ENCODE peak calls at places on chromosomes 6 and 20, in four cellular contexts. I is mammary epithelial cell, N is fibroblast of lung, U is right cardiac atrium. A is an unnamed sample.
A peak's percentile ranks its signal among the peaks of the same experiment; 100 is the strongest.

GRCh38 chr6:24990944-24991747 is 55.4 kb upstream of the RIPOR2 start:
- DNase-seq in I (no peak), U (no peak), N (no peak), A (no peak)

GRCh38 chr20:53028337-53029007 is 56.3 kb downstream of the TSHZ2 start:
- DNase-seq in I (peak; percentile 39), N (peak; percentile 68), U (no peak), A (no peak)

GRCh38 chr6:26534681-26535465 is 3.3 kb upstream of the HMGN4 start:
- DNase-seq in I (no peak), N (no peak), U (no peak), A (no peak)

GRCh38 chr6:34656378-34657036 is 40.1 kb downstream of the ILRUN start:
- DNase-seq in N (peak; percentile 74), I (peak; percentile 30), U (no peak), A (no peak)

GRCh38 chr6:73728548-73729205 is 32.7 kb downstream of the CD109 start:
- DNase-seq in I (no peak), U (no peak), N (no peak), A (no peak)

GRCh38 chr6:62942000-62942399 is 269.3 kb upstream of the FKBP1C start:
- DNase-seq in N (no peak), I (no peak), U (no peak), A (no peak)

GRCh38 chr6:45557454-45557853 is 179.7 kb upstream of the SUPT3H start:
- DNase-seq in U (no peak), I (no peak), N (no peak), A (no peak)

GRCh38 chr6:161242779-161243693 is 30.8 kb downstream of the AGPAT4 start:
- DNase-seq in I (no peak), N (peak; percentile 89), U (peak; percentile 59), A (peak; percentile 84)

GRCh38 chr6:139905404-139906052 is 531.1 kb upstream of the CITED2 start:
- DNase-seq in U (no peak), I (no peak), N (no peak), A (no peak)

GRCh38 chr6:26392932-26393636 is 9.0 kb upstream of the BTN3A1 start:
- DNase-seq in U (no peak), I (no peak), N (no peak), A (peak; percentile 74)

GRCh38 chr6:147700436-147701209 is 192.1 kb downstream of the SAMD5 start:
- DNase-seq in I (no peak), U (no peak), N (peak; percentile 14), A (no peak)

GRCh38 chr20:47265984-47266383 is 90.5 kb downstream of the ZMYND8 start:
- DNase-seq in I (no peak), N (no peak), U (no peak), A (no peak)

GRCh38 chr6:19444481-19444880 is 392.7 kb upstream of the ID4 start:
- DNase-seq in N (peak; percentile 68), U (no peak), I (peak; percentile 7), A (no peak)

GRCh38 chr6:116229287-116229913 is 24.5 kb downstream of the TSPYL4 start:
- DNase-seq in I (no peak), N (peak; percentile 96), U (peak; percentile 93), A (no peak)

GRCh38 chr6:108760158-108761050 is 87.8 kb upstream of the ARMC2 start:
- DNase-seq in N (peak; percentile 50), U (no peak), I (no peak), A (no peak)

GRCh38 chr20:10672579-10673127 is 1.1 kb downstream of the JAG1 start:
- DNase-seq in N (peak; percentile 71), U (peak; percentile 82), I (peak; percentile 53), A (peak; percentile 84)

GRCh38 chr6:5063617-5064016 is 21.5 kb upstream of the PPP1R3G start:
- DNase-seq in I (no peak), U (no peak), N (no peak), A (no peak)

GRCh38 chr6:108714012-108714773 is 134.0 kb upstream of the ARMC2 start:
- DNase-seq in N (peak; percentile 56), U (no peak), I (no peak), A (no peak)

GRCh38 chr6:160400426-160400825 is 52.2 kb downstream of the SLC22A3 start:
- DNase-seq in I (peak; percentile 16), N (peak; percentile 60), U (no peak), A (no peak)

GRCh38 chr6:4670295-4670694 is 105.9 kb upstream of the CDYL start:
- DNase-seq in N (no peak), U (no peak), I (no peak), A (no peak)

GRCh38 chr6:147852772-147853171 is 344.3 kb downstream of the SAMD5 start:
- DNase-seq in U (no peak), I (no peak), N (peak; percentile 9), A (no peak)

GRCh38 chr6:32845381-32845884 is 1.6 kb upstream of the PSMB8 start:
- DNase-seq in N (no peak), I (no peak), U (peak; percentile 54), A (no peak)

GRCh38 chr20:60402209-60403058 is 444.2 kb downstream of the CDH26 start:
- DNase-seq in I (no peak), N (no peak), U (no peak), A (no peak)

GRCh38 chr6:16318953-16319720 is 80.8 kb downstream of the GMPR start:
- DNase-seq in U (no peak), N (no peak), I (no peak), A (no peak)

GRCh38 chr20:3801846-3802245 is 5.7 kb downstream of the CDC25B start:
- DNase-seq in U (peak; percentile 47), N (no peak), I (no peak), A (no peak)

GRCh38 chr20:24813936-24814335 is 135.1 kb upstream of the CST7 start:
- DNase-seq in N (no peak), I (no peak), U (no peak), A (no peak)

GRCh38 chr6:32047084-32047478 is 8.9 kb downstream of the CYP21A2 start:
- DNase-seq in U (no peak), N (peak; percentile 47), I (no peak), A (no peak)

GRCh38 chr6:47897233-47897632 is 115.4 kb downstream of the OPN5 start:
- DNase-seq in N (peak; percentile 51), I (peak; percentile 11), U (no peak), A (no peak)

GRCh38 chr6:11798096-11798495 is 19.5 kb upstream of the ADTRP start:
- DNase-seq in N (no peak), U (no peak), I (no peak), A (no peak)

GRCh38 chr6:109456710-109457595 is 1.4 kb upstream of the MICAL1 start:
- DNase-seq in I (no peak), N (peak; percentile 59), U (peak; percentile 84), A (no peak)

GRCh38 chr6:107532707-107533106 is 42.8 kb downstream of the SOBP start:
- DNase-seq in U (peak; percentile 71), I (no peak), N (no peak), A (no peak)

GRCh38 chr6:13413906-13414555 is 73.4 kb downstream of the GFOD1 start:
- DNase-seq in U (peak; percentile 71), N (peak; percentile 19), I (no peak), A (no peak)

GRCh38 chr6:157228421-157229218 is 94.7 kb downstream of the TMEM242 start:
- DNase-seq in I (no peak), N (no peak), U (no peak), A (peak; percentile 55)

DNA sequence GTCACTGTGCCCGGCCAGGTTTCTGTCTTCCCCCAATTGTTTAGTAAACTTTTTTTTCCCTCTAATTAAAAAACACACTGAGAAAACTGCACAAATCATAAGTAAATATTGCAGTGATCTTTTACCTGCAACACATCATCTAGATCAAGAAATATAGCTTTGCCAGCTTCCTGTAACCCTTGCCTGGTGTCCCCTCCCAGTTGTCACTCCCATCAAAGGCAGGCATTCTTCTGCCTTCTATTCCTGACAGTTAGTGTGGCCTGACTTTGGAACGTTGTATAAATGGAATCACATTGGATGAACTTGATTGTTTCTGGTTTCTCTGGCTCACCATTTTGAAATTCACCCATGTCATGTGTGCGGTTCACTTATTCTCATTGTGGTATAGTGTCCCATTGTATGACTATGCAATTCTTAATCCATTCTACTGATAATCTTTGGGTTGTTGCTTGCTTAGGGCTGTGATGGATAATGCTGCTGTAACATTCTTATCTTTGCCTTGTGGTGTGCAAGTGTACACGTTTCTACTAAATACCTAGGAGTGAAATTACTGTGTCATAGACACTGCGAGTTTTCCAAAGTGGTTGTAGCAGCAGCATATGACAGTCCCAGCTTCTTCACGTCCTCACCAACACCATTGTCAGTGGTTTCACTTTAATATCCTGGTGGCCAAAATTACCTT is 73.1 kb downstream of the VEGFA start:
- DNase-seq in U (no peak), I (no peak), N (peak; percentile 11), A (no peak)
- H3K4me1 ChIP-seq in U (no peaks in the 10 kb centered on the region), I (peaks cover 7% of the 10 kb centered on the region), N (peaks cover 11% of the 10 kb centered on the region), A (peaks cover under 1% of the 10 kb centered on the region)

GRCh38 chr20:50141018-50141675 is 12.4 kb downstream of the PEDS1 start:
- DNase-seq in N (no peak), I (peak; percentile 85), U (no peak), A (no peak)
- H3K4me1 ChIP-seq in N (peaks cover 35% of the 10 kb centered on the region), I (peaks cover 79% of the 10 kb centered on the region), U (peaks cover 10% of the 10 kb centered on the region), A (peaks cover 33% of the 10 kb centered on the region)

DNA sequence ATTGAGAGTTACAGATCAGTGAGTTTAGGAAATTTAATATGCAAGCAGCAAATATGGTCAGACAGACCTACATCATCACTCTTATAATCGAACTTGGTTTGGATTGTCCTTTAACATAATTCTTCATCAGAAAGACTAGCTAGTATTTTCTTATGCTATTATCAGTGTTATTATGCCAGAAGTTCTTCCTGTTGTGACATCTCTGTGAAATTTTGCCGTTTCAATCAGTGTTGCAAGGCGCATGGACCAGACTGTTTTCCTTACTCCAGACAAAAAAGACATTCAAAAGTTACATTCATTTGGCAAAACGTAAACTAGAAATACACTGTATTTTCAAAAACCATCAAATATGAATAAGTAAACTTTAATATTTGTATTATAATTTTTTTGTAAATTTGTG is 5.7 kb upstream of the TENT5A start:
- DNase-seq in N (no peak), U (no peak), I (no peak), A (no peak)
- H3K4me1 ChIP-seq in N (peaks cover 3% of the 10 kb centered on the region), U (no peaks in the 10 kb centered on the region), I (peaks cover 36% of the 10 kb centered on the region), A (peaks cover 3% of the 10 kb centered on the region)

GRCh38 chr6:111825439-111825838 is 47.8 kb downstream of the FYN start:
- DNase-seq in I (no peak), N (no peak), U (no peak), A (no peak)
- H3K4me1 ChIP-seq in I (peaks cover 10% of the 10 kb centered on the region), N (peaks cover 11% of the 10 kb centered on the region), U (peaks cover 17% of the 10 kb centered on the region), A (peaks cover 21% of the 10 kb centered on the region)

A was measured in upper lobe of right lung.